ENCODE peak calls at places on chromosomes 16 and 17, in seven cellular contexts. H is A549, G is K562, A is spleen, Q is Peyer's patch, I is ovary, O is IMR-90. W is an unnamed sample.

GRCh38 chr17:79272666-79273219 is 198.1 kb downstream of the ENGASE start:
- DNase-seq in A (no peak), Q (no peak), H (peak), G (no peak), I (no peak), O (peak), W (no peak)

GRCh38 chr16:9787717-9788116 is 394.5 kb downstream of the GRIN2A start:
- DNase-seq in G (peak), A (no peak), I (no peak), H (peak), Q (no peak), O (no peak), W (no peak)

GRCh38 chr16:84766978-84767773 is 52.6 kb upstream of the CRISPLD2 start:
- DNase-seq in Q (peak), I (no peak), O (no peak), H (no peak), G (no peak), A (no peak), W (no peak)

GRCh38 chr17:72788950-72789585 is 303.4 kb downstream of the SLC39A11 start:
- DNase-seq in A (no peak), G (no peak), O (peak), Q (no peak), I (no peak), H (no peak), W (no peak)

GRCh38 chr17:79141578-79142338 is 67.1 kb downstream of the ENGASE start:
- DNase-seq in G (no peak), I (no peak), A (no peak), Q (no peak), H (no peak), O (no peak), W (no peak)

GRCh38 chr17:79937435-79937870 is 98.2 kb upstream of the CBX4 start:
- DNase-seq in H (no peak), I (peak), Q (no peak), O (no peak), A (no peak), G (no peak), W (no peak)

GRCh38 chr16:27692576-27692975 is 142.6 kb downstream of the KATNIP start:
- DNase-seq in O (no peak), I (no peak), Q (no peak), G (no peak), H (no peak), A (no peak), W (no peak)

GRCh38 chr16:82936941-82937551 is 310.3 kb downstream of the CDH13 start:
- DNase-seq in O (peak), A (no peak), G (no peak), H (no peak), Q (no peak), I (no peak), W (no peak)

GRCh38 chr17:68981288-68981687 is 26.1 kb upstream of the ABCA8 start:
- DNase-seq in Q (no peak), G (no peak), A (no peak), O (peak), I (no peak), H (no peak), W (peak)

GRCh38 chr17:55089955-55090573 is 121.5 kb downstream of the STXBP4 start:
- DNase-seq in G (peak), O (peak), Q (peak), A (no peak), H (peak), I (no peak), W (no peak)

GRCh38 chr16:20637247-20637646 is 60.2 kb downstream of the ACSM1 start:
- DNase-seq in I (no peak), G (no peak), O (no peak), A (no peak), H (no peak), Q (no peak), W (no peak)

GRCh38 chr17:75331671-75332070 is 42.4 kb upstream of the SLC25A19 start:
- DNase-seq in A (no peak), H (no peak), Q (no peak), G (no peak), I (no peak), O (no peak), W (no peak)

GRCh38 chr17:29776026-29776425 is 153.3 kb upstream of the CORO6 start:
- DNase-seq in Q (no peak), O (no peak), I (no peak), A (no peak), H (no peak), G (no peak), W (no peak)

GRCh38 chr17:78993981-78994671 is 14.4 kb upstream of the LGALS3BP start:
- DNase-seq in I (no peak), Q (peak), H (no peak), G (no peak), O (no peak), A (no peak), W (peak)

DNA sequence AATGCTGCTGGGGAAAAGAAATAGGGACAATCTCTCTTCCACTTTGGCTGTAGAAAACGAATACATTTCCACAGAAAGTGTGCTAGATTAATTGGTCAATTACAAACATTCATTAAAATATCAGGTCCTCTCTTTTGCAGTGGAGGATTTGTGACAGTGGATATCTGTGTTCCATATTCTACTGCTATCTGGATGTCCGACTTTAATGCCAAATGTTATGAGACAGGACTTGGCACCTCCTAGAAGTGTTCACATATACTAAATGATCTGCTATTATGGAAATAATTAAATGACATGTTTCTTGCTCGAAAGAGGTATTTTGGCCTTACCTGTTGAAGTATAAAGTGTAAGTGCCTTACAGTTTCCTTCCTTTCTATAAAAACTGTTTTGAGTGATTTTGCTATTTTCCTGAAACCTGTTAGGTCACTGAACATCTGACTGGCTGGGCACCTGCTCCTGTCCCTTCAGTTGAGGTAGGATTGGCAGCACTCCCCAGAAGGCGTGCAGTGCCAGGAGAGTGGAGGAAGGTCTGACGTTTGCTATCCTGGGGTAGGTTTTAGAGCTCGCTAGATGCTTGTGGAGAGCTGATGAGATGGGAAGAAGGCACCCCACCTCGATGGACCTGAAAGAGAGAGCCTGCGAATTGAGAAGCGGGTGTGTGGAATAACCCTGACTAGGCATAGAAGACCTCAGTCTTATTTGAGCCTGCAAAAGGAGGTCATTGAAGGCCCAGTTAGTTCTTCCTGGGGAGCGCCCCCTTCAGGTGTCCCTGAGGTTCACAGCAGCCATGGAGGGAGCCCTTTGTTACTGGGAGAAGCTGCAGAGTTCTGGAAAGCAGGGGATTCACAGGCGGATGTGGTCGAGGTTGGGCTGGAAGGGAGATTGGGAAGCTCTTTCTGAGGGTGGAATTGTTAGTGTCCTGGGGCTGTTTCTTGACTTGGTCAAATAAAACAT is 159.4 kb upstream of the ZNF267 start:
- DNase-seq in A (no peak), H (no peak), G (peak), I (no peak), O (no peak), Q (peak), W (no peak)
- TF ChIP-seq POLR2A in A (no peak), H (no peak), G (no peak), I (no peak), O (no peak), Q (no peak), W (no peak)

DNA sequence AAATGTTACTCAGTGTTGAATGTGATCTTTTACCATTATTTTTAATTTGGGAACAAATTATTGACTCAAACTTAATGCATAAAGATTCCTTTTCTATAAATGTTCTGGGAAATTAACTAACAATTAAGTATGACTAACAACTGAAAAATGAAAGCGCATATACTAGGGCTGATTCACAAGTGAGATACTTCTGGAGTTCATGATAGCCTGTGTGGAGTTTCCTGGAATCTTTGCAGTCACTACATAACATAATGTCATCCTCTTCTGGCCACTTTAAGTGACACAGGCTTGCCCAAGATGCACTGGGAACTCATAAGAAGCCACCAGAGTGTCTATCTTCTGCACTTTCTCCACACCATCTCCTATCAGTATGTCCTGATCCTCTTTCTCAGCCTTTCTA is 450.3 kb upstream of the CDH11 start:
- DNase-seq in I (no peak), H (no peak), A (no peak), O (peak), G (no peak), Q (no peak), W (no peak)
- TF ChIP-seq CTCF in I (no peak), H (no peak), A (no peak), O (peak), G (no peak), Q (no peak), W (no peak)

DNA sequence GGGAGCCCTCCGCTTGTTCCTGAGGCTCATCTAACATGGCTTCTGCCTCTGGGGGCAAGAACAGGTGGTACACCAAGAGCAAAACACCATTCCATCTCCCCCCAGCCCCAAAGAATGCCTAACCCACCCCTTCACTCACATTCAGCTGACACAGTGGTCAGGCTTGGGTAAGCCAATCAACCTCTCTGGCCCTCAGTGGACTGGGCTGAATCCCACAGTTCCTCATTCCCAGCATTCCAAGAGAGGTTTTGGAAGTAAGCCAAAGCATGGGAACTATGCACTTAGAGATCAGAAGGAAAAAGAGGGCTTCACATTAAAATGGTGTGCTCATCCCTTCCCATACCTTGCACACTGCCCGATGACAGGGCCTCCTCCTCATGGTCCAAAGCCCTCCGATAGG is 7.8 kb downstream of the PIGS start:
- DNase-seq in G (no peak), A (no peak), H (peak), I (no peak), Q (no peak), O (peak), W (no peak)
- H3K27ac ChIP-seq in G (no peak), A (no peak), H (peak), I (no peak), Q (no peak), O (peak), W (no peak)

GRCh38 chr16:67199011-67199807 is at the start of gene ELMO3:
- DNase-seq in O (no peak), G (peak), H (no peak), A (no peak), I (peak), Q (peak), W (peak)

GRCh38 chr16:67198238-67198734 is 645 bp upstream of the ELMO3 start:
- DNase-seq in G (no peak), Q (peak), H (peak), A (no peak), I (peak), O (peak), W (peak)

GRCh38 chr16:67200491-67200890 is 1.6 kb downstream of the ELMO3 start:
- DNase-seq in H (no peak), A (no peak), O (no peak), G (no peak), I (no peak), Q (no peak), W (no peak)

GRCh38 chr16:67201411-67202345 is 2.7 kb downstream of the ELMO3 start:
- DNase-seq in O (no peak), A (no peak), G (peak), H (no peak), I (no peak), Q (no peak), W (no peak)

DNA sequence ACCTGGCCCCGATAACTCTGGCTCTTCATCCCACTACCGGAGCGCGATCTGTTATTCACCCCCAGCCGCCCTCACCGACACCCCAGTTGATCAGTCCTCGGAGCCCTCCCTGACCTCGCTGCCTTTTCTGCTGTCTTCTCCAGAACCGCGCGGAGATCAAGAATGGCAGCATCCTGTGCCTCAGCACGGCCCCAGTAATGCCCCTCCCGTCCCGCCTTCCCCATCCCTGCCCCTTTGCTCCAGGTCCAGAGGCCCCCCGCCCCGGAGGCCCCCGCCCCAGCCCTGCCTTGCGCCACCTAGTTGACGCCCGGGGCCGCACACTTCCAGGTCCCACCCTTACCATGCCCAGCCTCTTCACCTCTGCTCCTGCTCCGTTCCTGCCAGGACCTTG is 872 bp downstream of the ELMO3 start:
- DNase-seq in I (peak), Q (peak), H (no peak), A (no peak), G (no peak), O (no peak), W (no peak)
- TF ChIP-seq POLR2A in I (no peak), Q (peak), H (no peak), A (no peak), G (no peak), O (no peak), W (no peak)

GRCh38 chr17:44005865-44006580 is 1.6 kb downstream of the NAGS start:
- DNase-seq in H (peak), I (peak), A (peak), Q (peak), O (no peak), G (no peak), W (peak)

GRCh38 chr17:44006581-44007345 is 2.3 kb downstream of the NAGS start:
- DNase-seq in A (peak), O (peak), Q (peak), I (peak), G (peak), H (peak), W (peak)

GRCh38 chr17:44010966-44011647 is 3.7 kb downstream of the TMEM101 start:
- DNase-seq in G (no peak), H (no peak), O (peak), I (no peak), Q (no peak), A (no peak), W (no peak)

GRCh38 chr17:44007346-44008204 is 3.2 kb downstream of the NAGS start:
- DNase-seq in H (no peak), O (no peak), I (no peak), A (peak), Q (no peak), G (no peak), W (no peak)

GRCh38 chr17:44008205-44008909 is 3.9 kb downstream of the NAGS start:
- DNase-seq in A (no peak), I (no peak), G (no peak), O (no peak), Q (no peak), H (no peak), W (no peak)
- TF ChIP-seq CTCF in A (no peak), I (no peak), G (no peak), O (no peak), Q (no peak), H (no peak), W (no peak)

DNA sequence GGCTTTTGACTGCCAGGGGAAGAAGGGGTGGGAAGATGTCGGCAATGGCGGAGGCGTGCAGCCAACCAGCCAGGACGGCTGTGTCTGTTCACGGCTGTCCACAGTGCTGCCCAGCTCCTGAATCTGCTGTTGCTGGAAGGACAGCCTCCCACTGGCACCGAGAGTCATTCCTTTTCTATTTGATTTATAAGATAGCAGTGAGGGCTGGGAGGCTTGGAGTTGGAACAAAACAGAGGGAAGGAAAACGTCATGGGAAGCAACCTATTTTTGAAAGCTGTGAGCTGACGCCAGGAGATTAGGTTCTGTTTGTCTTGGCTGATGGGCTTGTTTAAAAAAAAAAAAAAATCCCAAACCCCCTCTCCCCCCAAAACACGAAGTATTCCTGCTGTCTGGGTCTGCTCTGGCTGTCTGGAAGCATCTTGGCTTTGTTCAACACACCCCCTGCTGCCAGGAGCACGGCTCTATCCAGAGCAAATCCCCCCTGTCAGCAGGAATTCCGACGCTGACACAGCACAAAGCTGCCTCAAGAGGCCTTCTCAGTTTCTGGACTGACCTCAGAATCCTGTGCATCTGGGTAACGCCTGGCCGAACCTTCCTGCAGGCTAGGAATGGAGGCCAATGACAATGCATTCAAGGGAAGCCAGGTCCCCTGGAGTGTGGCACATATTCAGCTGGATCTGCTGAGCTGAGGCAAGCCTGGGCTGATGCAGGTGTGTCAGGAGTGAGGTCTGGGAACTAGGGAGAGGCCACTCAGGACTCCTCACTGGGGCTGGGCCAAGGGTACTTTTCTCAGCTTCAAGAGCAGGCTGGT is 41.0 kb upstream of the SREBF1 start:
- DNase-seq in O (peak), H (no peak), A (peak), I (peak), G (no peak), Q (peak), W (peak)
- H3K27ac ChIP-seq in O (peak), H (no peak), A (no peak), I (peak), G (no peak), Q (peak), W (peak)

DNA sequence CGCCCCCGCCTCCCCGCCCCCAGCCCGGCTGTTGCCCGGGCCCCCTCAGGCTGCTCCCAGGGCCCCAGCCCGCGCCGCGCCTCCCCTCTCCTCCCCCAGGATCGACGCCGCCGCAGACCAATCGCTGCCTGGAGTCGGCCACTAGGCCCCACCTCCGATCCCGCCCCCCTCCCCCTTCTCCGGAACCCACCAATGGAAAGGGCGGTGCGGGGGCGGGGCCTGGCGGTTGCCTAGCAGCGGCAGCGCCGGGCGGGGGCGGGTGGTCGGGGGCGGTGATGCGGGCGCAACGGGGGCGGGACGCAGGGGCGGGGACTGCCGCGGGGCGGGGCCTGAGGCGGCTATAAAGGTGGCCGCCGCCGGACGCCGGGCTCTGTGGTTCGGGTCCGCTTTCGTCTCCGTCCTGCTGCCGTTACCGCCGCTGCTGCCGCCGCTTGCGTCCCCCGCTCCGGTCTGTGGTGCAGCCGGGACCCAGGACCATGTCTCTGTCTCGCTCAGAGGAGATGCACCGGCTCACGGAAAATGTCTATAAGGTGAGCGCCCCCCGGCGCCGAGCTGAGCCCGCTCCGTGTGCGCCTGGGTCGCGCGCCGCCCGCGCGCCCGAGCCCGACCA is at the start of gene BAIAP2:
- DNase-seq in O (peak), I (peak), A (peak), H (peak), G (peak), Q (peak), W (peak)
- TF ChIP-seq POLR2A in O (peak), I (peak), A (peak), H (peak), G (peak), Q (peak), W (no peak)

DNA sequence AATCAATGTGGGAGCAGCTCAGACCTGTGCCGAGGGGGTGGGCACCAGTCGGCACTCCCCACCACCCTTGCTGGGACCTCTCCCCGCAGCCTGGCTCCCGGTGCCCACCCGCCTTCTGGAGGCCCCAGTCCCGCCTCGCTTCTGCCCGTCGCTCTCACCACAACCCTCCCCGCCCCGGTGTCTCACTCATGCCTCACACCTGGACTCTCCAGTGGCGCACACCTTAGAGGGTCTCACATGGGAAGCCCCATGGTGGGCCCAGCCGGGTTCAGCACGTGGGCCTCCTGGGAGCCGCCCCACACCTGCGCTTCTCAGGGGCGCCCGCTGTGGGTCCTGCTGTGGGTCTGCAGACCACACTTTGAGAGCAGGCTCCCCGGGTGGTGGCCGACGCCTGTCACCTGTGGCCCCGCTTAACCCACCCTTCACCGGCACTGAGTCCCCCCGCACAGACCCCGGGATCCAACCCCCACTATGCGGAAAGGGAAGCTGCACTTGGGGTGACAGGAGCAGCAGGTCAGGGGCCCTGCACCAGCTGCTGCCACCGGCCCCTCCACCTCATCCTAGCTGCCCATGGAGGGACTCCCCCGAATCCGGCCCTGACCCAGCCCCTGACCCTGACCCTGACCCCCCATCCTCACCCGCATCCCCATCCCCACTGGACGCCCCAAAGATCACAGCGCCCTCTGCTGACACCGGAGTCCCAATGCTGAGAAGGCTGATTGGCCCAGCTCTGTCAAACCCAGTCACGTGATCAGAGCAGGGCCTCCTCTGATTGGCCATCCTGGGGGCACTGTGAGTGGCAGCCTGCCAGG is 27.4 kb upstream of the SLC38A10 start:
- DNase-seq in Q (peak), I (no peak), O (no peak), G (peak), H (peak), A (no peak), W (no peak)
- TF ChIP-seq CTCF in Q (peak), I (no peak), O (peak), G (peak), H (peak), A (peak), W (no peak)

GRCh38 chr17:77478899-77479298 is 338.1 kb downstream of the SEC14L1 start:
- DNase-seq in O (no peak), G (no peak), Q (no peak), I (peak), H (no peak), A (no peak), W (no peak)
- H3K27ac ChIP-seq in O (no peak), G (no peak), Q (no peak), I (no peak), H (no peak), A (no peak), W (no peak)

W was measured in stomach.